ENCODE peak calls at places on chromosomes 11 and 22, in four cellular contexts. One of them, this sample, is unnamed.

GRCh38 chr11:30120045-30120589 is 103.3 kb upstream of the KCNA4 start:
- DNase-seq in CD4-positive, CD25-positive, alpha-beta regulatory T cell: no peak
- DNase-seq in MM.1S: no peak
- DNase-seq in fibroblast of lung: no peak
- DNase-seq in this sample: no peak

GRCh38 chr11:46967962-46968361 is 31.4 kb downstream of the CSTPP1 start:
- DNase-seq in CD4-positive, CD25-positive, alpha-beta regulatory T cell: no peak
- DNase-seq in fibroblast of lung: no peak
- DNase-seq in MM.1S: no peak
- DNase-seq in this sample: no peak

GRCh38 chr22:31618057-31618456 is 44.0 kb downstream of the PISD start:
- DNase-seq in CD4-positive, CD25-positive, alpha-beta regulatory T cell: no peak
- DNase-seq in MM.1S: no peak
- DNase-seq in fibroblast of lung: no peak
- DNase-seq in this sample: no peak

GRCh38 chr11:119742263-119742861 is 13.4 kb upstream of the NECTIN1 start:
- DNase-seq in CD4-positive, CD25-positive, alpha-beta regulatory T cell: no peak
- DNase-seq in fibroblast of lung: peak; percentile 42
- DNase-seq in MM.1S: no peak
- DNase-seq in this sample: no peak

GRCh38 chr22:31284241-31284745 is 8.0 kb downstream of the PIK3IP1 start:
- DNase-seq in CD4-positive, CD25-positive, alpha-beta regulatory T cell: no peak
- DNase-seq in fibroblast of lung: no peak
- DNase-seq in MM.1S: no peak
- DNase-seq in this sample: no peak

GRCh38 chr11:26720003-26720402 is 1.9 kb downstream of the SLC5A12 start:
- DNase-seq in CD4-positive, CD25-positive, alpha-beta regulatory T cell: no peak
- DNase-seq in MM.1S: no peak
- DNase-seq in fibroblast of lung: no peak
- DNase-seq in this sample: no peak

GRCh38 chr22:37018086-37018814 is 997 bp downstream of the TST start:
- DNase-seq in MM.1S: no peak
- DNase-seq in fibroblast of lung: no peak
- DNase-seq in CD4-positive, CD25-positive, alpha-beta regulatory T cell: no peak
- DNase-seq in this sample: no peak

GRCh38 chr11:62401356-62401755 is 17.5 kb upstream of the SCGB1A1 start:
- DNase-seq in MM.1S: no peak
- DNase-seq in CD4-positive, CD25-positive, alpha-beta regulatory T cell: no peak
- DNase-seq in fibroblast of lung: no peak
- DNase-seq in this sample: no peak

GRCh38 chr11:67381244-67381972 is 8.0 kb upstream of the CLCF1 start:
- DNase-seq in fibroblast of lung: no peak
- DNase-seq in CD4-positive, CD25-positive, alpha-beta regulatory T cell: no peak
- DNase-seq in MM.1S: no peak
- DNase-seq in this sample: no peak

GRCh38 chr22:17846326-17846992 is 72.2 kb upstream of the BID start:
- DNase-seq in fibroblast of lung: no peak
- DNase-seq in MM.1S: no peak
- DNase-seq in CD4-positive, CD25-positive, alpha-beta regulatory T cell: no peak
- DNase-seq in this sample: no peak

GRCh38 chr11:73141031-73141308 is 1.1 kb downstream of the FCHSD2 start:
- DNase-seq in CD4-positive, CD25-positive, alpha-beta regulatory T cell: no peak
- DNase-seq in MM.1S: no peak
- DNase-seq in fibroblast of lung: peak; percentile 15
- DNase-seq in this sample: peak; percentile 52

GRCh38 chr11:64560139-64560771 is 30.8 kb upstream of the SLC22A12 start:
- DNase-seq in CD4-positive, CD25-positive, alpha-beta regulatory T cell: no peak
- DNase-seq in MM.1S: no peak
- DNase-seq in fibroblast of lung: no peak
- DNase-seq in this sample: no peak

GRCh38 chr22:29706991-29707390 is 12.8 kb upstream of the CABP7 start:
- DNase-seq in MM.1S: no peak
- DNase-seq in fibroblast of lung: no peak
- DNase-seq in CD4-positive, CD25-positive, alpha-beta regulatory T cell: no peak
- DNase-seq in this sample: no peak

GRCh38 chr11:64935634-64936081 is at the start of gene GPHA2:
- DNase-seq in fibroblast of lung: no peak
- DNase-seq in MM.1S: no peak
- DNase-seq in CD4-positive, CD25-positive, alpha-beta regulatory T cell: no peak
- DNase-seq in this sample: no peak

GRCh38 chr11:119906376-119906775 is 177.4 kb upstream of the NECTIN1 start:
- DNase-seq in MM.1S: no peak
- DNase-seq in CD4-positive, CD25-positive, alpha-beta regulatory T cell: no peak
- DNase-seq in fibroblast of lung: no peak
- DNase-seq in this sample: no peak

GRCh38 chr22:41660416-41660815 is 28.3 kb downstream of the SNU13 start:
- DNase-seq in CD4-positive, CD25-positive, alpha-beta regulatory T cell: no peak
- DNase-seq in MM.1S: no peak
- DNase-seq in fibroblast of lung: no peak
- DNase-seq in this sample: no peak

GRCh38 chr11:36591433-36591832 is 2.9 kb upstream of the IFTAP start:
- DNase-seq in fibroblast of lung: no peak
- DNase-seq in CD4-positive, CD25-positive, alpha-beta regulatory T cell: no peak
- DNase-seq in MM.1S: no peak
- DNase-seq in this sample: no peak

GRCh38 chr22:28143206-28143605 is 224.2 kb upstream of the PITPNB start:
- DNase-seq in fibroblast of lung: peak; percentile 49
- DNase-seq in CD4-positive, CD25-positive, alpha-beta regulatory T cell: no peak
- DNase-seq in MM.1S: no peak
- DNase-seq in this sample: no peak

GRCh38 chr22:42648368-42649260 is 578 bp downstream of the CYB5R3 start:
- DNase-seq in CD4-positive, CD25-positive, alpha-beta regulatory T cell: no peak
- DNase-seq in fibroblast of lung: peak; percentile 65
- DNase-seq in MM.1S: peak; percentile 27
- DNase-seq in this sample: no peak

GRCh38 chr11:122655527-122656072 is at the start of gene UBASH3B:
- DNase-seq in CD4-positive, CD25-positive, alpha-beta regulatory T cell: peak; percentile 53
- DNase-seq in fibroblast of lung: peak; percentile 93
- DNase-seq in MM.1S: peak; percentile 76
- DNase-seq in this sample: peak; percentile 88

GRCh38 chr11:61477734-61478148 is 30.8 kb upstream of the LRRC10B start:
- DNase-seq in MM.1S: peak; percentile 33
- DNase-seq in fibroblast of lung: no peak
- DNase-seq in CD4-positive, CD25-positive, alpha-beta regulatory T cell: peak; percentile 38
- DNase-seq in this sample: peak; percentile 17

GRCh38 chr11:46383974-46384701 is 2.7 kb downstream of the MDK start:
- DNase-seq in fibroblast of lung: no peak
- DNase-seq in CD4-positive, CD25-positive, alpha-beta regulatory T cell: no peak
- DNase-seq in MM.1S: no peak
- DNase-seq in this sample: no peak

GRCh38 chr22:32717337-32718240 is 83.9 kb upstream of the TIMP3 start:
- DNase-seq in MM.1S: no peak
- DNase-seq in fibroblast of lung: peak; percentile 58
- DNase-seq in CD4-positive, CD25-positive, alpha-beta regulatory T cell: no peak
- DNase-seq in this sample: no peak
- H3K27ac ChIP-seq in MM.1S: no peak overlapping the region
- H3K27ac ChIP-seq in fibroblast of lung: peak overlapping the region; percentile 57
- H3K27ac ChIP-seq in CD4-positive, CD25-positive, alpha-beta regulatory T cell: no peak overlapping the region
- H3K27ac ChIP-seq in this sample: no peak overlapping the region

DNA sequence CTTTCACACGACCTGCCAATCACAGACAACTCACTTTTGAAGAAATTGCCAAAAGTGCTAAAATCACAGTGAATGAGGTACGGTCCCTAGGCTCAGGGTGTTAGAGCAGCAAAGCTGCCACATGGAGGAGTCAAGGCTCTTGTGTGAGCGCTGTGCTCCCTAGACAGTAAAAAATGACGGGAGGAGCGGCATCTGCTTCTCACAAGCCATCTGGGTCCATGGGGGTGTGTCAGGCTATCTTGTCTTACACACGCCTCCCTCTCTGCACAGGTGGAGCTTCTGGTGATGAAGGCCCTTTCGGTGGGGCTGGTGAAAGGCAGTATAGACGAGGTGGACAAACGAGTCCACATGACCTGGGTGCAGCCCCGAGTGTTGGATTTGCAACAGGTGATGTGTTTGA is 14.8 kb downstream of the PSMD13 start:
- DNase-seq in fibroblast of lung: no peak
- DNase-seq in CD4-positive, CD25-positive, alpha-beta regulatory T cell: no peak
- DNase-seq in MM.1S: no peak
- DNase-seq in this sample: no peak
- H3K27ac ChIP-seq in fibroblast of lung: no peak overlapping the region
- H3K27ac ChIP-seq in CD4-positive, CD25-positive, alpha-beta regulatory T cell: no peak overlapping the region
- H3K27ac ChIP-seq in MM.1S: no peak overlapping the region
- H3K27ac ChIP-seq in this sample: no peak overlapping the region

DNA sequence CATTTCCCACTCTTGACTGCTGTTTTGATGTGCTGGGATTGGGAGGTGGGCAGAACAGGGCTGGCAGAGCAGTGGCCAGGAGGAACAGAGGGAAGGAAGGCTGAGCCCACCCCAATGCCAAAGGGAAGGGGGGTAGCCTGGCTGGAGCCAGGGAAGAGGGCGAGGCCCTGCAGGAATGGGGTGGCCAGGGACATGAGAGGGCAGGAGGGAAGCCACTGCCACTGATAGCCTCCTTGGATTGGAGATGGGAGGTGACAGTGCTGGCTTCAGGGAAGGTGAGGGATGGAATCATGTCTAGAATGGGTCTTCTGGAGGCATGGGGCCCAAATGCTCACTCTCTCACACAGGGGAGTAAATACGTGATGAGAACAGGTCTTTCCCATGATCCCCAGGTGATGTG is 19.6 kb downstream of the FXYD6 start:
- DNase-seq in CD4-positive, CD25-positive, alpha-beta regulatory T cell: no peak
- DNase-seq in fibroblast of lung: no peak
- DNase-seq in MM.1S: no peak
- DNase-seq in this sample: no peak
- H3K27ac ChIP-seq in CD4-positive, CD25-positive, alpha-beta regulatory T cell: no peak overlapping the region
- H3K27ac ChIP-seq in fibroblast of lung: no peak overlapping the region
- H3K27ac ChIP-seq in MM.1S: no peak overlapping the region
- H3K27ac ChIP-seq in this sample: peak overlapping the region; percentile 36

GRCh38 chr11:1516273-1517067 is 29.9 kb upstream of the MOB2 start:
- DNase-seq in CD4-positive, CD25-positive, alpha-beta regulatory T cell: no peak
- DNase-seq in MM.1S: no peak
- DNase-seq in fibroblast of lung: peak; percentile 78
- DNase-seq in this sample: no peak
- H3K27ac ChIP-seq in CD4-positive, CD25-positive, alpha-beta regulatory T cell: no peak overlapping the region
- H3K27ac ChIP-seq in MM.1S: no peak overlapping the region
- H3K27ac ChIP-seq in fibroblast of lung: no peak overlapping the region
- H3K27ac ChIP-seq in this sample: no peak overlapping the region

DNA sequence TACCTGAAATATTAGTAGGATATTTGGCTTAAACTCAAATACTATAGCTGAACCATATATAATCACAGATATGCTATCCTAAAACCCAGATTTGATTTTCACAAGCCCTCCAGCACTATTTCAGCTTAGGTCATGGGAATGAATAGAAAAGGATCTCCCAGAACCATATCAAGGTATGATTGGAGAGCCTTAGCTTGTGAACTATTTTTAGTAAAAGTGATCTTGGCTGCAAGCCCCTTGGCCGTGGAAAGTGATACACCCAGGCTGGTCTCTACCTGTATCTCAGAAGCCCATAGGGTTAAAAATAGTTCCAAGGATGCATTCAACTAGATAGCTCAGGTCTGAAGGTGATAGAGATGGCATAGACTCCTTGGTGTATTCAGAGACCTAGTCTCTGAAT is 9.7 kb downstream of the KIF18A start:
- DNase-seq in MM.1S: no peak
- DNase-seq in CD4-positive, CD25-positive, alpha-beta regulatory T cell: no peak
- DNase-seq in fibroblast of lung: no peak
- DNase-seq in this sample: no peak
- H3K27ac ChIP-seq in MM.1S: no peak overlapping the region
- H3K27ac ChIP-seq in CD4-positive, CD25-positive, alpha-beta regulatory T cell: no peak overlapping the region
- H3K27ac ChIP-seq in fibroblast of lung: no peak overlapping the region
- H3K27ac ChIP-seq in this sample: no peak overlapping the region

DNA sequence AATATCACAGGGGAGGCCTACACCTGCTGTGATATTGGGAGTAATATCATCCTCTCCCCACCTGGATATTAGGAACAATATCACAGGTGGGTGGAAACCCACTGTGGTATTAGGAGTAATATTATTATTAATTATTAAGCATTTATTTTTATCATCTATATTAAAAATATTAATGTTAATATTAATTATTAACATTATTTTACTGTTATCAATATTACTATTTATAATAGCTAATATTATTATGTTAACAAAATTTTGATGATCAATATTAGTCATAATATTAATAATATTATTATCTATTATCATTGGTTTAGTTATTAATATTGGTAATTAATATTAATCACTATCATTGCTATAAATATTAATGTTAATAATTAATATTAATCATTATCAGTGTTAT is 161.1 kb upstream of the API5 start:
- DNase-seq in CD4-positive, CD25-positive, alpha-beta regulatory T cell: no peak
- DNase-seq in fibroblast of lung: no peak
- DNase-seq in MM.1S: no peak
- DNase-seq in this sample: no peak
- H3K27ac ChIP-seq in CD4-positive, CD25-positive, alpha-beta regulatory T cell: no peak overlapping the region
- H3K27ac ChIP-seq in fibroblast of lung: no peak overlapping the region
- H3K27ac ChIP-seq in MM.1S: no peak overlapping the region
- H3K27ac ChIP-seq in this sample: no peak overlapping the region

This sample was measured in caudate nucleus.